ENCODE peak calls at places on chromosome 2, in nine cellular contexts. W is transverse colon, T is glutamatergic neuron, N is mesothelial cell of epicardium, X is DND-41, C is retinal pigment epithelial cell, A is GM12865, B is left ventricle myocardium inferior, G is dorsolateral prefrontal cortex. H is an unnamed sample.

GRCh38 chr2:61266653-61267505 is 104.9 kb downstream of the C2orf74 start:
- DNase-seq in A (no peak), N (no peak), T (no peak), X (no peak), C (no peak), B (no peak), W (no peak), G (no peak), H (no peak)

GRCh38 chr2:168758970-168759820 is 43.2 kb upstream of the NOSTRIN start:
- DNase-seq in T (no peak), X (peak), C (peak), A (peak), B (no peak), G (no peak), N (no peak), W (no peak), H (peak)

GRCh38 chr2:219104107-219105050 is 43.7 kb upstream of the IHH start:
- DNase-seq in T (no peak), G (no peak), N (no peak), A (peak), W (no peak), X (peak), C (no peak), B (no peak), H (peak)

GRCh38 chr2:166812166-166812891 is 76.0 kb upstream of the XIRP2 start:
- DNase-seq in C (no peak), X (no peak), N (no peak), A (no peak), W (no peak), G (no peak), B (no peak), T (no peak), H (no peak)

GRCh38 chr2:104857262-104858221 is 3.6 kb downstream of the POU3F3 start:
- DNase-seq in N (no peak), G (no peak), T (no peak), A (peak), B (no peak), X (no peak), C (no peak), W (no peak), H (no peak)

GRCh38 chr2:209661286-209661685 is 110.3 kb upstream of the UNC80 start:
- DNase-seq in B (no peak), W (no peak), N (no peak), A (no peak), X (no peak), T (peak), G (peak), C (no peak), H (no peak)

GRCh38 chr2:158205215-158205614 is 103.5 kb downstream of the UPP2 start:
- DNase-seq in G (no peak), A (no peak), C (no peak), B (no peak), X (no peak), T (no peak), N (no peak), W (peak), H (no peak)

GRCh38 chr2:19120941-19121750 is 237.3 kb downstream of the OSR1 start:
- DNase-seq in W (no peak), A (no peak), N (no peak), T (no peak), X (no peak), C (no peak), B (peak), G (no peak), H (no peak)

GRCh38 chr2:216375288-216375687 is 3.0 kb upstream of the MARCHF4 start:
- DNase-seq in T (no peak), G (no peak), N (no peak), W (no peak), B (no peak), A (no peak), C (no peak), X (no peak), H (no peak)

GRCh38 chr2:120919771-120920437 is 184.2 kb downstream of the GLI2 start:
- DNase-seq in A (no peak), T (no peak), W (no peak), G (no peak), N (no peak), C (no peak), X (no peak), B (peak), H (no peak)

GRCh38 chr2:30115141-30115980 is 31.4 kb upstream of the YPEL5 start:
- DNase-seq in A (peak), B (peak), W (peak), G (peak), N (no peak), T (peak), C (peak), X (peak), H (peak)

GRCh38 chr2:144516981-144517824 is 2.7 kb downstream of the ZEB2 start:
- DNase-seq in B (peak), A (peak), T (peak), W (peak), N (no peak), G (no peak), X (peak), C (peak), H (peak)

GRCh38 chr2:121248766-121249343 is 36.1 kb downstream of the TFCP2L1 start:
- DNase-seq in G (no peak), B (no peak), T (no peak), A (no peak), W (no peak), X (no peak), C (no peak), N (no peak), H (no peak)

GRCh38 chr2:1460851-1461418 is 47.7 kb downstream of the TPO start:
- DNase-seq in C (no peak), T (no peak), A (no peak), W (no peak), X (no peak), G (no peak), B (no peak), N (no peak), H (no peak)

GRCh38 chr2:63842149-63843061 is 709 bp downstream of the UGP2 start:
- DNase-seq in B (no peak), C (peak), N (no peak), T (no peak), A (peak), G (peak), W (peak), X (peak), H (peak)

GRCh38 chr2:197674546-197674945 is 841 bp downstream of the RFTN2 start:
- DNase-seq in N (no peak), A (no peak), W (no peak), X (no peak), B (no peak), C (no peak), T (no peak), G (no peak), H (no peak)

GRCh38 chr2:73638429-73638828 is 3.8 kb downstream of the NAT8 start:
- DNase-seq in T (no peak), G (no peak), C (no peak), B (no peak), N (no peak), A (no peak), X (no peak), W (no peak), H (no peak)

GRCh38 chr2:234305846-234306245 is 191.0 kb downstream of the ARL4C start:
- DNase-seq in N (no peak), C (no peak), T (no peak), X (no peak), W (no peak), A (no peak), B (no peak), G (no peak), H (no peak)

GRCh38 chr2:234633581-234634230 is 136.8 kb upstream of the ARL4C start:
- DNase-seq in W (no peak), B (no peak), X (no peak), C (no peak), T (no peak), A (no peak), N (no peak), G (no peak), H (no peak)

GRCh38 chr2:241863021-241863954 is 4.6 kb upstream of the PDCD1 start:
- DNase-seq in T (peak), A (peak), G (no peak), B (peak), X (peak), N (no peak), W (no peak), C (no peak), H (peak)

GRCh38 chr2:24919977-24920812 is at the start of gene ADCY3:
- DNase-seq in G (peak), C (no peak), W (peak), B (peak), N (peak), X (peak), T (peak), A (peak), H (peak)

GRCh38 chr2:105821428-105822125 is 76.9 kb downstream of the NCK2 start:
- DNase-seq in C (no peak), A (no peak), T (no peak), W (no peak), G (no peak), N (no peak), B (no peak), X (no peak), H (no peak)

GRCh38 chr2:54657664-54658083 is 65.8 kb upstream of the EML6 start:
- DNase-seq in C (no peak), B (peak), N (no peak), X (peak), A (peak), T (peak), G (no peak), W (peak), H (peak)

GRCh38 chr2:9110893-9111569 is 95.6 kb upstream of the ASAP2 start:
- DNase-seq in B (no peak), T (peak), C (no peak), X (no peak), A (no peak), N (no peak), W (no peak), G (no peak), H (no peak)

GRCh38 chr2:229268626-229269025 is 2.5 kb downstream of the PID1 start:
- DNase-seq in N (no peak), B (no peak), A (no peak), C (no peak), W (no peak), G (no peak), X (no peak), T (no peak), H (no peak)

GRCh38 chr2:141015339-141016047 is 1115.3 kb downstream of the LRP1B start:
- DNase-seq in W (no peak), N (no peak), B (peak), X (no peak), A (no peak), T (peak), C (no peak), G (peak), H (no peak)

GRCh38 chr2:101520246-101520645 is 45.3 kb upstream of the RFX8 start:
- DNase-seq in X (peak), C (no peak), W (no peak), B (no peak), A (no peak), T (no peak), N (no peak), G (no peak), H (no peak)

GRCh38 chr2:101516833-101517690 is 42.1 kb upstream of the RFX8 start:
- DNase-seq in W (no peak), X (peak), G (no peak), T (no peak), A (no peak), N (no peak), B (no peak), C (peak), H (no peak)

GRCh38 chr2:101519173-101519492 is 44.2 kb upstream of the RFX8 start:
- DNase-seq in A (no peak), G (no peak), T (no peak), W (no peak), X (no peak), B (no peak), C (no peak), N (no peak), H (no peak)

GRCh38 chr2:101517753-101518152 is 42.8 kb upstream of the RFX8 start:
- DNase-seq in N (no peak), B (no peak), T (no peak), A (no peak), W (no peak), C (no peak), G (no peak), X (no peak), H (no peak)

GRCh38 chr2:101518470-101519172 is 43.7 kb upstream of the RFX8 start:
- DNase-seq in C (no peak), W (peak), G (peak), T (peak), N (no peak), A (no peak), B (peak), X (no peak), H (no peak)
- TF ChIP-seq CTCF in C (peak), W (peak), G (peak), T (no peak), N (no peak), A (no peak), B (peak), X (peak), H (no peak)

GRCh38 chr2:240780023-240780831 is 39.8 kb downstream of the KIF1A start:
- DNase-seq in A (no peak), B (no peak), G (no peak), C (no peak), W (no peak), N (no peak), T (no peak), X (no peak), H (no peak)
- TF ChIP-seq CTCF in A (no peak), B (no peak), G (no peak), C (no peak), W (no peak), N (no peak), T (no peak), X (no peak), H (no peak)

DNA sequence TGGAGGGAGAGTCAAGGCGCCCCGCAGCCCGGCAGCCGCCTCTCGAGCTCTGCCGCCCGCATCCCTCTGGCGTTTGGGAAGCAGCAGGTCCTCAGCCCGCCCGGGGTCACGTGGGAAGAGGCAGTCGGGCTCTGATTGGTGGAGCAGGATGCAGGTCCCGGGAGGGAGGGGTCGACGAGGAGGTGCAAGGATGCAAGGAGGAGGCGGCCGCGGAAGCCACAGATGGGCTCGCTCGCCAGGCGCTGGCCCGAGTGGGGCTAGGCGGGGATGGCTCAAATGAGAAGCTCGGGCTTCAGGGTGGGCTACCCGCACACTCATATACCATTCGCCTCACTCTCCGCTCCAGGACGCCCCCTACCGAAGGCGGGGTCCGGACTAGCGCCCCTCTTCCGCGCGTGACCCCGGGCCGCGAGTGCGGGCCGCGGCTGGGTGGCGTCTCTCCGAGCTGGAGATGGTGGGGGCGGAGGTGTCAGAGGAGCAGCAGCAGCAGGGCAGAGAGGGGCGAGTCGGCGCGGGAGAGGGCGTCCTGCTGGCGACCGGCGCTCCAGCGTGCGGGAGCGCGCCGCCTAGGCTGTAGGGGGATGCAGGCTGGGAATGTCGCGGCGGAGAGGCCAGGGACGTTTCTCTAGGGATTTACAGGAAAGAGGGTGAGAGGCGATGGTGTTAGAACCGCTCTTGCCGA is at the start of gene TMEFF2:
- DNase-seq in C (peak), A (peak), W (peak), X (no peak), G (peak), N (peak), B (peak), T (peak), H (peak)
- TF ChIP-seq CTCF in C (peak), A (no peak), W (no peak), X (no peak), G (peak), N (no peak), B (no peak), T (peak), H (no peak)

GRCh38 chr2:217832115-217832514 is 170.7 kb downstream of the TNS1 start:
- DNase-seq in A (no peak), X (no peak), N (no peak), T (no peak), C (no peak), W (no peak), B (no peak), G (no peak), H (no peak)

GRCh38 chr2:217833439-217833838 is 169.4 kb downstream of the TNS1 start:
- DNase-seq in A (no peak), X (no peak), T (no peak), W (no peak), B (no peak), N (no peak), G (no peak), C (no peak), H (no peak)

GRCh38 chr2:217831306-217831705 is 171.5 kb downstream of the TNS1 start:
- DNase-seq in X (no peak), W (no peak), B (no peak), N (no peak), A (no peak), C (no peak), T (no peak), G (no peak), H (no peak)

GRCh38 chr2:217834057-217834620 is 168.7 kb downstream of the TNS1 start:
- DNase-seq in T (no peak), W (no peak), G (no peak), X (no peak), C (no peak), A (no peak), N (no peak), B (peak), H (no peak)

DNA sequence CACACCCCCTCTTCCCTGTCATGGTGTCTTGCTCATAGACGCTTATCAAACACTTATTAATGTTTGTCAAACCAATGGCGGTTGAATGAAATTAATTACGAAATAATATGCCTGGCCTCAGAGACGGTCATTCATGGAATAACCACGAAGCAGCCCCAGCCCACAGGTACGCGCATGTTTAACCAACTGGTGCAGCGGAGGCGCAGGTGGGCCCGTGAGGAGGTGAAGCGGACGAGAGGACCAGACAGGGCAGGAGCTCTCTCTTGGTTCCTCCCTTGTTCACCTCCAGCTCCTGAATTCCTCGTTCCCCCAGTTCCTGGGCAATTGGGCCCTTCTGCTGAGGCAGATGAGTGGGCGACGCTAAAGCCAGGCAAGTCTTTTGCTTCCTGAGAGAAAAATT is 169.8 kb downstream of the TNS1 start:
- DNase-seq in N (no peak), B (no peak), G (no peak), X (no peak), C (no peak), A (no peak), T (no peak), W (no peak), H (no peak)
- TF ChIP-seq CTCF in N (no peak), B (no peak), G (no peak), X (no peak), C (no peak), A (no peak), T (no peak), W (no peak), H (no peak)

GRCh38 chr2:20692081-20692480 is 25.1 kb downstream of the GDF7 start:
- DNase-seq in T (no peak), N (no peak), C (no peak), G (no peak), W (no peak), X (no peak), B (no peak), A (no peak), H (no peak)
- TF ChIP-seq CTCF in T (no peak), N (no peak), C (no peak), G (no peak), W (no peak), X (no peak), B (no peak), A (no peak), H (no peak)

DNA sequence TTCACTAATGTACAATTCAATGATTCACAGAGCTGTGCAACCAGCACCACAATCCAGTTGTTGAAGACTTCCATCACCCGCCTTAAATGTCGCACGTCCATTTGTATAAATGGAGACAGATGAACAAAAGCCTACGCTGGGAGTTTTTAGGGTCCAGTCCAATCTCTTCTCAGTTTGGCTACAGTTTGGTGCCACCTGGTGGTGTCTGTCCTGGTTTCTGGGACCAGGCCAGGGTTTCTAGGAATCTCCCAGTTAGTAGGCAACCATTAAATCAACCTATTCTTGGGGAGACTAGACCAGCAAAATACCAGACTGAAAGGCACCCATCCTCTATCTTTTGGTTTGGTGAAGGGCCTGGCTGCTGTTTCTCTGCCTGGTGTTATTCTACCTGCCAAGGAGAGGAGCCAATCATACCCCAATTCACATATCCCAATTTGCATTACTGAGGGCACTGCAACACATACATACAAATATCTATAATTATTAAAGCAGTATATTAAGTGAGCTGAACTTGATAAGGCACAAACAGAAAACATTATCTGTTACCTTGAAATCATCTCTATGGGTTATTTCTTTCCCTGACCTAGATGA is 3.2 kb upstream of the DDX1 start:
- DNase-seq in W (peak), C (no peak), X (peak), N (peak), T (peak), G (peak), A (peak), B (no peak), H (peak)
- TF ChIP-seq CTCF in W (peak), C (peak), X (peak), N (peak), T (peak), G (peak), A (peak), B (peak), H (peak)

GRCh38 chr2:70767699-70768584 is at the start of gene ADD2:
- DNase-seq in A (peak), G (peak), N (peak), X (no peak), T (peak), W (peak), B (peak), C (no peak), H (peak)
- TF ChIP-seq CTCF in A (peak), G (peak), N (no peak), X (no peak), T (peak), W (no peak), B (peak), C (peak), H (peak)

GRCh38 chr2:127139766-127140165 is 32.8 kb upstream of the BIN1 start:
- DNase-seq in A (no peak), B (no peak), G (no peak), N (no peak), T (no peak), C (no peak), X (no peak), W (no peak), H (no peak)
- TF ChIP-seq CTCF in A (no peak), B (no peak), G (no peak), N (no peak), T (no peak), C (no peak), X (no peak), W (no peak), H (no peak)

H was measured in GM13976.